ENCODE peak calls at places on chromosome 20, in nine cellular contexts. One of them, this sample, is unnamed.

GRCh38 chr20:53331151-53331973 is 262.3 kb downstream of the ZNF217 start:
- DNase-seq in upper lobe of left lung: no peak
- DNase-seq in substantia nigra: no peak
- DNase-seq in IMR-90: no peak
- DNase-seq in GM23248: peak; percentile 88
- DNase-seq in endothelial cell of umbilical vein: no peak
- DNase-seq in PC-9: no peak
- DNase-seq in HCT116: peak; percentile 28
- DNase-seq in left ventricle myocardium inferior: no peak
- DNase-seq in this sample: no peak

GRCh38 chr20:3162080-3162611 is 2.5 kb upstream of the FASTKD5 start:
- DNase-seq in upper lobe of left lung: no peak
- DNase-seq in substantia nigra: no peak
- DNase-seq in IMR-90: no peak
- DNase-seq in GM23248: no peak
- DNase-seq in endothelial cell of umbilical vein: no peak
- DNase-seq in PC-9: no peak
- DNase-seq in HCT116: no peak
- DNase-seq in left ventricle myocardium inferior: no peak
- DNase-seq in this sample: no peak

GRCh38 chr20:53157443-53158408 is 185.6 kb downstream of the TSHZ2 start:
- DNase-seq in upper lobe of left lung: peak; percentile 39
- DNase-seq in substantia nigra: no peak
- DNase-seq in IMR-90: peak; percentile 53
- DNase-seq in GM23248: peak; percentile 41
- DNase-seq in endothelial cell of umbilical vein: peak; percentile 27
- DNase-seq in PC-9: peak; percentile 31
- DNase-seq in HCT116: peak; percentile 72
- DNase-seq in left ventricle myocardium inferior: no peak
- DNase-seq in this sample: no peak

GRCh38 chr20:20211274-20211987 is 156.5 kb upstream of the INSM1 start:
- DNase-seq in upper lobe of left lung: no peak
- DNase-seq in substantia nigra: no peak
- DNase-seq in IMR-90: no peak
- DNase-seq in GM23248: peak; percentile 48
- DNase-seq in endothelial cell of umbilical vein: no peak
- DNase-seq in PC-9: no peak
- DNase-seq in HCT116: no peak
- DNase-seq in left ventricle myocardium inferior: no peak
- DNase-seq in this sample: no peak

GRCh38 chr20:23658336-23658735 is 20.6 kb upstream of the CST3 start:
- DNase-seq in upper lobe of left lung: no peak
- DNase-seq in substantia nigra: no peak
- DNase-seq in IMR-90: no peak
- DNase-seq in GM23248: peak; percentile 34
- DNase-seq in endothelial cell of umbilical vein: peak; percentile 31
- DNase-seq in PC-9: no peak
- DNase-seq in HCT116: no peak
- DNase-seq in left ventricle myocardium inferior: no peak
- DNase-seq in this sample: no peak

GRCh38 chr20:42846784-42847490 is 342.8 kb downstream of the PTPRT start:
- DNase-seq in upper lobe of left lung: no peak
- DNase-seq in substantia nigra: no peak
- DNase-seq in IMR-90: no peak
- DNase-seq in GM23248: no peak
- DNase-seq in endothelial cell of umbilical vein: no peak
- DNase-seq in PC-9: no peak
- DNase-seq in HCT116: no peak
- DNase-seq in left ventricle myocardium inferior: no peak
- DNase-seq in this sample: no peak

GRCh38 chr20:61350500-61351250 is 98.6 kb downstream of the CDH4 start:
- DNase-seq in upper lobe of left lung: no peak
- DNase-seq in substantia nigra: no peak
- DNase-seq in IMR-90: no peak
- DNase-seq in GM23248: no peak
- DNase-seq in endothelial cell of umbilical vein: no peak
- DNase-seq in PC-9: no peak
- DNase-seq in HCT116: no peak
- DNase-seq in left ventricle myocardium inferior: no peak
- DNase-seq in this sample: no peak

GRCh38 chr20:54126809-54127655 is 46.8 kb downstream of the CYP24A1 start:
- DNase-seq in upper lobe of left lung: no peak
- DNase-seq in substantia nigra: no peak
- DNase-seq in IMR-90: no peak
- DNase-seq in GM23248: peak; percentile 26
- DNase-seq in endothelial cell of umbilical vein: no peak
- DNase-seq in PC-9: no peak
- DNase-seq in HCT116: no peak
- DNase-seq in left ventricle myocardium inferior: no peak
- DNase-seq in this sample: no peak

GRCh38 chr20:36322131-36322530 is 16.0 kb downstream of the DLGAP4 start:
- DNase-seq in upper lobe of left lung: no peak
- DNase-seq in substantia nigra: no peak
- DNase-seq in IMR-90: no peak
- DNase-seq in GM23248: no peak
- DNase-seq in endothelial cell of umbilical vein: no peak
- DNase-seq in PC-9: no peak
- DNase-seq in HCT116: no peak
- DNase-seq in left ventricle myocardium inferior: no peak
- DNase-seq in this sample: no peak

GRCh38 chr20:19460386-19460785 is 247.9 kb downstream of the SLC24A3 start:
- DNase-seq in upper lobe of left lung: no peak
- DNase-seq in substantia nigra: no peak
- DNase-seq in IMR-90: peak; percentile 4
- DNase-seq in GM23248: peak; percentile 40
- DNase-seq in endothelial cell of umbilical vein: no peak
- DNase-seq in PC-9: no peak
- DNase-seq in HCT116: no peak
- DNase-seq in left ventricle myocardium inferior: no peak
- DNase-seq in this sample: no peak

GRCh38 chr20:48604426-48604825 is 223.4 kb downstream of the PREX1 start:
- DNase-seq in upper lobe of left lung: no peak
- DNase-seq in substantia nigra: no peak
- DNase-seq in IMR-90: no peak
- DNase-seq in GM23248: no peak
- DNase-seq in endothelial cell of umbilical vein: no peak
- DNase-seq in PC-9: no peak
- DNase-seq in HCT116: no peak
- DNase-seq in left ventricle myocardium inferior: no peak
- DNase-seq in this sample: no peak

GRCh38 chr20:2101057-2101934 is at the start of gene STK35:
- DNase-seq in upper lobe of left lung: peak; percentile 87
- DNase-seq in substantia nigra: no peak
- DNase-seq in IMR-90: no peak
- DNase-seq in GM23248: no peak
- DNase-seq in endothelial cell of umbilical vein: peak; percentile 64
- DNase-seq in PC-9: no peak
- DNase-seq in HCT116: peak; percentile 37
- DNase-seq in left ventricle myocardium inferior: no peak
- DNase-seq in this sample: no peak

GRCh38 chr20:22684072-22684762 is 99.8 kb upstream of the FOXA2 start:
- DNase-seq in upper lobe of left lung: peak; percentile 72
- DNase-seq in substantia nigra: no peak
- DNase-seq in IMR-90: peak; percentile 67
- DNase-seq in GM23248: peak; percentile 82
- DNase-seq in endothelial cell of umbilical vein: peak; percentile 76
- DNase-seq in PC-9: peak; percentile 68
- DNase-seq in HCT116: peak; percentile 60
- DNase-seq in left ventricle myocardium inferior: peak; percentile 48
- DNase-seq in this sample: peak; percentile 32

GRCh38 chr20:48456361-48457184 is 371.2 kb downstream of the PREX1 start:
- DNase-seq in upper lobe of left lung: no peak
- DNase-seq in substantia nigra: no peak
- DNase-seq in IMR-90: no peak
- DNase-seq in GM23248: no peak
- DNase-seq in endothelial cell of umbilical vein: no peak
- DNase-seq in PC-9: no peak
- DNase-seq in HCT116: no peak
- DNase-seq in left ventricle myocardium inferior: no peak
- DNase-seq in this sample: no peak

GRCh38 chr20:25745738-25746137 is 49.1 kb upstream of the ZNF337 start:
- DNase-seq in upper lobe of left lung: no peak
- DNase-seq in substantia nigra: no peak
- DNase-seq in IMR-90: no peak
- DNase-seq in GM23248: no peak
- DNase-seq in endothelial cell of umbilical vein: no peak
- DNase-seq in PC-9: no peak
- DNase-seq in HCT116: no peak
- DNase-seq in left ventricle myocardium inferior: no peak
- DNase-seq in this sample: no peak

GRCh38 chr20:25745100-25745499 is 48.4 kb upstream of the ZNF337 start:
- DNase-seq in upper lobe of left lung: no peak
- DNase-seq in substantia nigra: no peak
- DNase-seq in IMR-90: no peak
- DNase-seq in GM23248: no peak
- DNase-seq in endothelial cell of umbilical vein: no peak
- DNase-seq in PC-9: no peak
- DNase-seq in HCT116: no peak
- DNase-seq in left ventricle myocardium inferior: no peak
- DNase-seq in this sample: no peak

GRCh38 chr20:25749667-25750066 is 53.0 kb upstream of the ZNF337 start:
- DNase-seq in upper lobe of left lung: no peak
- DNase-seq in substantia nigra: no peak
- DNase-seq in IMR-90: no peak
- DNase-seq in GM23248: no peak
- DNase-seq in endothelial cell of umbilical vein: no peak
- DNase-seq in PC-9: no peak
- DNase-seq in HCT116: no peak
- DNase-seq in left ventricle myocardium inferior: no peak
- DNase-seq in this sample: no peak

GRCh38 chr20:25750765-25751696 is 54.4 kb upstream of the ZNF337 start:
- DNase-seq in upper lobe of left lung: peak; percentile 43
- DNase-seq in substantia nigra: no peak
- DNase-seq in IMR-90: peak; percentile 28
- DNase-seq in GM23248: peak; percentile 66
- DNase-seq in endothelial cell of umbilical vein: peak; percentile 23
- DNase-seq in PC-9: peak; percentile 55
- DNase-seq in HCT116: no peak
- DNase-seq in left ventricle myocardium inferior: peak; percentile 53
- DNase-seq in this sample: peak; percentile 17

DNA sequence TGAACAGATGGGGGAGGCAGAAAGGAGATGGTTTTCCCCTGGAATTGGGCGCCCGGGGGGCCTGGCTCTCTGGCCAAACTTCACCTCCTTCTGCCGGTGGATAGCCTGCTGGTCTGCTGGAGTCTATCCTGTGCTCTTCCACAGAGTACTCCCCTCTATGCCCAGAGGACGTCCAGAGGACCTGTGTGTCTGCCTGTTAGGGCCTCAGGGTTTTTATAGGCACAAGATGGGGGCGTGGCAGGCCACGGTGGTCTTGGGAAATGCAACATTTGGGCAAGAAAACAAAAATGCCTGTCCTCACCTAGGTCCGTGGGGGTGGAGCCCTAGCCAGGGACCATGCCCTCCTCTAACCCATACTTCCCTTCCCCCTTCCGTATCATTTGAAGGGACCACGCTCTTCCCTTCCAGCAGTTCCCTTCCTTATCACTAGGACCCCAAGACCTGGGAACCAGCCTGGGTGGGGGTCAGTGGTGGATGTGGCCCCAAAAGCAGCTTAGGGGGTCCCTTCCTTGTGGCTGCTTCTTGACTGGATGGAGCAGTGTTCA is 53.6 kb upstream of the ZNF337 start:
- DNase-seq in upper lobe of left lung: no peak
- DNase-seq in substantia nigra: no peak
- DNase-seq in IMR-90: no peak
- DNase-seq in GM23248: no peak
- DNase-seq in endothelial cell of umbilical vein: no peak
- DNase-seq in PC-9: no peak
- DNase-seq in HCT116: no peak
- DNase-seq in left ventricle myocardium inferior: no peak
- DNase-seq in this sample: no peak
- H3K27ac ChIP-seq in upper lobe of left lung: peak overlapping the region; percentile 64
- H3K27ac ChIP-seq in substantia nigra: no peak overlapping the region
- H3K27ac ChIP-seq in IMR-90: no peak overlapping the region
- H3K27ac ChIP-seq in GM23248: no peak overlapping the region
- H3K27ac ChIP-seq in endothelial cell of umbilical vein: no peak overlapping the region
- H3K27ac ChIP-seq in PC-9: no peak overlapping the region
- H3K27ac ChIP-seq in HCT116: no peak overlapping the region
- H3K27ac ChIP-seq in left ventricle myocardium inferior: peak overlapping the region; percentile 38
- H3K27ac ChIP-seq in this sample: no peak overlapping the region

DNA sequence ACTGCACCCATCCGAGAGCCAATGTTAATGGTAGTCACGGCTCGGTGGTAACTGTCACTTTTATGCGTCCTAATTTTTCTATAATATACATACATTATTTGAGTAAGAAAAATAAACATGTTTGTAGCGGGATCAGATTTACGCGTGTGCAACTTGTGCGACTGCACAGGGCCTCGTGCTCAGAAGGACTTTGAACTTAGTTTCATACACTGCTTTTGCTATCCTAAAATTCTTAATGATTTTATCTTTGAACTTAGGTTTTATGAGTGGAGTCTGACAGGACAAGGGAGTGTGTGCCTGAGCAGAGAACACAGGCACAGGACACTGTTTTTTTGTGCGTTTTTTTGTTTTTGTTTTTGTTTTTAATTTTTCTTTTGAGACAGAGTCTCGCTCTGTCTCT is 189.7 kb downstream of the NFATC2 start:
- DNase-seq in upper lobe of left lung: no peak
- DNase-seq in substantia nigra: no peak
- DNase-seq in IMR-90: no peak
- DNase-seq in GM23248: no peak
- DNase-seq in endothelial cell of umbilical vein: no peak
- DNase-seq in PC-9: no peak
- DNase-seq in HCT116: no peak
- DNase-seq in left ventricle myocardium inferior: no peak
- DNase-seq in this sample: no peak
- H3K27ac ChIP-seq in upper lobe of left lung: no peak overlapping the region
- H3K27ac ChIP-seq in substantia nigra: no peak overlapping the region
- H3K27ac ChIP-seq in IMR-90: no peak overlapping the region
- H3K27ac ChIP-seq in GM23248: no peak overlapping the region
- H3K27ac ChIP-seq in endothelial cell of umbilical vein: no peak overlapping the region
- H3K27ac ChIP-seq in PC-9: no peak overlapping the region
- H3K27ac ChIP-seq in HCT116: no peak overlapping the region
- H3K27ac ChIP-seq in left ventricle myocardium inferior: no peak overlapping the region
- H3K27ac ChIP-seq in this sample: no peak overlapping the region

GRCh38 chr20:34629342-34629741 is 47.5 kb downstream of the PIGU start:
- DNase-seq in upper lobe of left lung: no peak
- DNase-seq in substantia nigra: no peak
- DNase-seq in IMR-90: no peak
- DNase-seq in GM23248: no peak
- DNase-seq in endothelial cell of umbilical vein: no peak
- DNase-seq in PC-9: no peak
- DNase-seq in HCT116: no peak
- DNase-seq in left ventricle myocardium inferior: peak; percentile 49
- DNase-seq in this sample: no peak
- H3K27ac ChIP-seq in upper lobe of left lung: no peak overlapping the region
- H3K27ac ChIP-seq in substantia nigra: no peak overlapping the region
- H3K27ac ChIP-seq in IMR-90: no peak overlapping the region
- H3K27ac ChIP-seq in GM23248: no peak overlapping the region
- H3K27ac ChIP-seq in endothelial cell of umbilical vein: no peak overlapping the region
- H3K27ac ChIP-seq in PC-9: no peak overlapping the region
- H3K27ac ChIP-seq in HCT116: no peak overlapping the region
- H3K27ac ChIP-seq in left ventricle myocardium inferior: peak overlapping the region; percentile 83
- H3K27ac ChIP-seq in this sample: no peak overlapping the region

DNA sequence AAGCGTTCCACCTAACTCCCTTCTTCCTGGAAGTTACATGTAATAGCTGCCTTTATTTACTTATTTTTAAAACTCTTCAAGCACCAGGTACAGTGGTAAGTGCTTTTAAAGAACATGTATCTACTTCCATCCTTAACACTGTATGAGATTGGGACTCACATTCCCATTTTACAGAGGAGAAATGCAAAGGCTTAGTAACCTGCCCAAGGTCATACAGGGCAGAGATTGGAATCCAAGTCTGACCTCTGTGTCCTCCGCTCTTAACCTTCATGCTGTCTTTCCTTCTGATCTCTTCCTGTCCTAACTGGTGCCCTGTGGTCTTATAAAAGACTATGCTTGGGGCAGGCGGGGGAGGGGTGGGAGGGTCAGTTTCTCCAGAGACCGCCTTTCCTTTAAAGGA is 1.6 kb downstream of the B4GALT5 start:
- DNase-seq in upper lobe of left lung: no peak
- DNase-seq in substantia nigra: no peak
- DNase-seq in IMR-90: no peak
- DNase-seq in GM23248: peak; percentile 25
- DNase-seq in endothelial cell of umbilical vein: no peak
- DNase-seq in PC-9: no peak
- DNase-seq in HCT116: no peak
- DNase-seq in left ventricle myocardium inferior: no peak
- DNase-seq in this sample: no peak
- H3K27ac ChIP-seq in upper lobe of left lung: peak overlapping the region; percentile 99
- H3K27ac ChIP-seq in substantia nigra: peak overlapping the region; percentile 83
- H3K27ac ChIP-seq in IMR-90: peak overlapping the region; percentile 43
- H3K27ac ChIP-seq in GM23248: no peak overlapping the region
- H3K27ac ChIP-seq in endothelial cell of umbilical vein: peak overlapping the region; percentile 79
- H3K27ac ChIP-seq in PC-9: peak overlapping the region; percentile 84
- H3K27ac ChIP-seq in HCT116: no peak overlapping the region
- H3K27ac ChIP-seq in left ventricle myocardium inferior: peak overlapping the region; percentile 96
- H3K27ac ChIP-seq in this sample: no peak overlapping the region